ENCODE peak calls at places on chromosomes 7 and 10, in five cellular contexts. F, K, E, O and B are unnamed samples.

GRCh38 chr10:74310652-74311257 is 159.7 kb downstream of the ADK start:
- DNase-seq in E (no peak), O (no peak), F (no peak), K (no peak), B (no peak)

GRCh38 chr7:71414490-71414889 is 282.5 kb downstream of the GALNT17 start:
- DNase-seq in E (no peak), K (no peak), O (no peak), F (peak; percentile 79), B (no peak)

GRCh38 chr10:3835770-3836169 is 50.8 kb upstream of the KLF6 start:
- DNase-seq in O (no peak), E (peak; percentile 42), K (no peak), F (peak; percentile 65), B (peak; percentile 45)

GRCh38 chr7:45402480-45403218 is 171.5 kb upstream of the ADCY1 start:
- DNase-seq in K (no peak), F (peak; percentile 8), E (peak; percentile 31), O (peak; percentile 89), B (no peak)

GRCh38 chr7:116577320-116577871 is 52.6 kb downstream of the CAV1 start:
- DNase-seq in K (no peak), E (no peak), O (peak; percentile 24), F (no peak), B (no peak)

GRCh38 chr10:132515811-132516726 is 21.5 kb upstream of the INPP5A start:
- DNase-seq in F (no peak), O (no peak), E (no peak), K (no peak), B (no peak)

GRCh38 chr10:22891797-22892196 is 36.1 kb upstream of the ARMC3 start:
- DNase-seq in F (no peak), O (no peak), E (no peak), K (no peak), B (no peak)

GRCh38 chr10:103049237-103049636 is 131.1 kb downstream of the CNNM2 start:
- DNase-seq in F (no peak), E (no peak), K (no peak), O (no peak), B (no peak)

GRCh38 chr10:66167816-66168215 is 758.0 kb upstream of the LRRTM3 start:
- DNase-seq in K (no peak), E (no peak), O (no peak), F (no peak), B (no peak)

GRCh38 chr7:93378131-93378530 is 146.0 kb downstream of the VPS50 start:
- DNase-seq in K (no peak), O (no peak), E (no peak), F (no peak), B (no peak)

GRCh38 chr10:100248820-100249219 is 18.6 kb downstream of the CWF19L1 start:
- DNase-seq in O (no peak), F (no peak), K (no peak), E (no peak), B (no peak)

GRCh38 chr10:37067576-37067975 is 57.8 kb upstream of the ANKRD30A start:
- DNase-seq in F (no peak), O (no peak), E (no peak), K (no peak), B (no peak)

GRCh38 chr10:78180306-78180705 is 146.6 kb downstream of the RPS24 start:
- DNase-seq in O (no peak), F (no peak), K (no peak), E (no peak), B (no peak)

GRCh38 chr7:665751-666453 is 60.6 kb upstream of the DNAAF5 start:
- DNase-seq in F (no peak), K (no peak), E (no peak), O (peak; percentile 41), B (no peak)

GRCh38 chr7:74203157-74203556 is 6.6 kb upstream of the LAT2 start:
- DNase-seq in E (peak; percentile 63), F (peak; percentile 92), K (no peak), O (peak; percentile 73), B (peak; percentile 38)